ENCODE peak calls at places on chromosomes 6 and 20, in six cellular contexts. One of them, this sample, is unnamed.

GRCh38 chr20:32573167-32573851 is 11.8 kb downstream of the NOL4L start:
- DNase-seq in IMR-90: no peak
- DNase-seq in BJ: no peak
- DNase-seq in dorsolateral prefrontal cortex: no peak
- DNase-seq in tibial nerve: no peak
- DNase-seq in fibroblast of pulmonary artery: no peak
- DNase-seq in this sample: no peak

GRCh38 chr20:2874456-2874855 is 1.2 kb downstream of the PTPRA start:
- DNase-seq in IMR-90: peak
- DNase-seq in BJ: no peak
- DNase-seq in dorsolateral prefrontal cortex: no peak
- DNase-seq in tibial nerve: no peak
- DNase-seq in fibroblast of pulmonary artery: no peak
- DNase-seq in this sample: peak

GRCh38 chr20:54680872-54681297 is 205.5 kb downstream of the DOK5 start:
- DNase-seq in IMR-90: peak
- DNase-seq in BJ: no peak
- DNase-seq in dorsolateral prefrontal cortex: no peak
- DNase-seq in tibial nerve: no peak
- DNase-seq in fibroblast of pulmonary artery: peak
- DNase-seq in this sample: peak

GRCh38 chr6:170279977-170280688 is 10.7 kb downstream of the DLL1 start:
- DNase-seq in IMR-90: peak
- DNase-seq in BJ: no peak
- DNase-seq in dorsolateral prefrontal cortex: no peak
- DNase-seq in tibial nerve: no peak
- DNase-seq in fibroblast of pulmonary artery: no peak
- DNase-seq in this sample: peak

GRCh38 chr6:134689676-134690447 is 260.0 kb downstream of the ALDH8A1 start:
- DNase-seq in IMR-90: no peak
- DNase-seq in BJ: no peak
- DNase-seq in dorsolateral prefrontal cortex: peak
- DNase-seq in tibial nerve: no peak
- DNase-seq in fibroblast of pulmonary artery: no peak
- DNase-seq in this sample: no peak

GRCh38 chr20:34123309-34123708 is 11.3 kb upstream of the EIF2S2 start:
- DNase-seq in IMR-90: no peak
- DNase-seq in BJ: no peak
- DNase-seq in dorsolateral prefrontal cortex: no peak
- DNase-seq in tibial nerve: no peak
- DNase-seq in fibroblast of pulmonary artery: no peak
- DNase-seq in this sample: no peak

GRCh38 chr6:129590408-129591022 is 119.5 kb downstream of the ARHGAP18 start:
- DNase-seq in IMR-90: peak
- DNase-seq in BJ: peak
- DNase-seq in dorsolateral prefrontal cortex: no peak
- DNase-seq in tibial nerve: no peak
- DNase-seq in fibroblast of pulmonary artery: peak
- DNase-seq in this sample: no peak

GRCh38 chr20:61694666-61695065 is 371.0 kb downstream of the TAF4 start:
- DNase-seq in IMR-90: no peak
- DNase-seq in BJ: no peak
- DNase-seq in dorsolateral prefrontal cortex: peak
- DNase-seq in tibial nerve: no peak
- DNase-seq in fibroblast of pulmonary artery: no peak
- DNase-seq in this sample: no peak

GRCh38 chr20:53576195-53576580 is 17.5 kb downstream of the ZNF217 start:
- DNase-seq in IMR-90: no peak
- DNase-seq in BJ: no peak
- DNase-seq in dorsolateral prefrontal cortex: no peak
- DNase-seq in tibial nerve: no peak
- DNase-seq in fibroblast of pulmonary artery: no peak
- DNase-seq in this sample: no peak

GRCh38 chr20:8376940-8377339 is 244.9 kb downstream of the PLCB1 start:
- DNase-seq in IMR-90: no peak
- DNase-seq in BJ: no peak
- DNase-seq in dorsolateral prefrontal cortex: no peak
- DNase-seq in tibial nerve: no peak
- DNase-seq in fibroblast of pulmonary artery: no peak
- DNase-seq in this sample: no peak

GRCh38 chr20:56843386-56843785 is 214.3 kb downstream of the TFAP2C start:
- DNase-seq in IMR-90: no peak
- DNase-seq in BJ: no peak
- DNase-seq in dorsolateral prefrontal cortex: no peak
- DNase-seq in tibial nerve: no peak
- DNase-seq in fibroblast of pulmonary artery: no peak
- DNase-seq in this sample: no peak

GRCh38 chr20:56845546-56846081 is 216.5 kb downstream of the TFAP2C start:
- DNase-seq in IMR-90: no peak
- DNase-seq in BJ: no peak
- DNase-seq in dorsolateral prefrontal cortex: no peak
- DNase-seq in tibial nerve: no peak
- DNase-seq in fibroblast of pulmonary artery: no peak
- DNase-seq in this sample: no peak

GRCh38 chr20:56843817-56844216 is 214.7 kb downstream of the TFAP2C start:
- DNase-seq in IMR-90: no peak
- DNase-seq in BJ: no peak
- DNase-seq in dorsolateral prefrontal cortex: no peak
- DNase-seq in tibial nerve: no peak
- DNase-seq in fibroblast of pulmonary artery: no peak
- DNase-seq in this sample: no peak

GRCh38 chr20:56851552-56851951 is 222.4 kb downstream of the TFAP2C start:
- DNase-seq in IMR-90: no peak
- DNase-seq in BJ: no peak
- DNase-seq in dorsolateral prefrontal cortex: no peak
- DNase-seq in tibial nerve: no peak
- DNase-seq in fibroblast of pulmonary artery: no peak
- DNase-seq in this sample: no peak

GRCh38 chr20:56848561-56848960 is 219.5 kb downstream of the TFAP2C start:
- DNase-seq in IMR-90: no peak
- DNase-seq in BJ: no peak
- DNase-seq in dorsolateral prefrontal cortex: no peak
- DNase-seq in tibial nerve: no peak
- DNase-seq in fibroblast of pulmonary artery: no peak
- DNase-seq in this sample: no peak
- TF ChIP-seq CTCF in IMR-90: no peak
- TF ChIP-seq CTCF in BJ: no peak
- TF ChIP-seq CTCF in dorsolateral prefrontal cortex: no peak
- TF ChIP-seq CTCF in tibial nerve: no peak
- TF ChIP-seq CTCF in fibroblast of pulmonary artery: no peak
- TF ChIP-seq CTCF in this sample: no peak

GRCh38 chr6:101645770-101646169 is 252.3 kb downstream of the GRIK2 start:
- DNase-seq in IMR-90: no peak
- DNase-seq in BJ: no peak
- DNase-seq in dorsolateral prefrontal cortex: no peak
- DNase-seq in tibial nerve: no peak
- DNase-seq in fibroblast of pulmonary artery: no peak
- DNase-seq in this sample: no peak
- TF ChIP-seq CTCF in IMR-90: peak
- TF ChIP-seq CTCF in BJ: no peak
- TF ChIP-seq CTCF in dorsolateral prefrontal cortex: no peak
- TF ChIP-seq CTCF in tibial nerve: no peak
- TF ChIP-seq CTCF in fibroblast of pulmonary artery: no peak
- TF ChIP-seq CTCF in this sample: no peak

GRCh38 chr20:56945057-56945456 is 316.0 kb downstream of the TFAP2C start:
- DNase-seq in IMR-90: no peak
- DNase-seq in BJ: no peak
- DNase-seq in dorsolateral prefrontal cortex: no peak
- DNase-seq in tibial nerve: no peak
- DNase-seq in fibroblast of pulmonary artery: no peak
- DNase-seq in this sample: peak
- TF ChIP-seq CTCF in IMR-90: no peak
- TF ChIP-seq CTCF in BJ: peak
- TF ChIP-seq CTCF in dorsolateral prefrontal cortex: no peak
- TF ChIP-seq CTCF in tibial nerve: no peak
- TF ChIP-seq CTCF in fibroblast of pulmonary artery: no peak
- TF ChIP-seq CTCF in this sample: no peak

GRCh38 chr6:5582758-5583157 is 321.4 kb downstream of the FARS2 start:
- DNase-seq in IMR-90: no peak
- DNase-seq in BJ: no peak
- DNase-seq in dorsolateral prefrontal cortex: no peak
- DNase-seq in tibial nerve: no peak
- DNase-seq in fibroblast of pulmonary artery: no peak
- DNase-seq in this sample: peak
- TF ChIP-seq CTCF in IMR-90: no peak
- TF ChIP-seq CTCF in BJ: peak
- TF ChIP-seq CTCF in dorsolateral prefrontal cortex: no peak
- TF ChIP-seq CTCF in tibial nerve: no peak
- TF ChIP-seq CTCF in fibroblast of pulmonary artery: peak
- TF ChIP-seq CTCF in this sample: peak

GRCh38 chr6:43759926-43760798 is 9.8 kb upstream of the VEGFA start:
- DNase-seq in IMR-90: no peak
- DNase-seq in BJ: no peak
- DNase-seq in dorsolateral prefrontal cortex: no peak
- DNase-seq in tibial nerve: no peak
- DNase-seq in fibroblast of pulmonary artery: no peak
- DNase-seq in this sample: no peak
- TF ChIP-seq CTCF in IMR-90: no peak
- TF ChIP-seq CTCF in BJ: no peak
- TF ChIP-seq CTCF in dorsolateral prefrontal cortex: no peak
- TF ChIP-seq CTCF in tibial nerve: no peak
- TF ChIP-seq CTCF in fibroblast of pulmonary artery: no peak
- TF ChIP-seq CTCF in this sample: no peak

GRCh38 chr6:35731736-35732532 is 4.9 kb upstream of the ARMC12 start:
- DNase-seq in IMR-90: peak
- DNase-seq in BJ: no peak
- DNase-seq in dorsolateral prefrontal cortex: peak
- DNase-seq in tibial nerve: peak
- DNase-seq in fibroblast of pulmonary artery: peak
- DNase-seq in this sample: peak
- TF ChIP-seq CTCF in IMR-90: no peak
- TF ChIP-seq CTCF in BJ: no peak
- TF ChIP-seq CTCF in dorsolateral prefrontal cortex: peak
- TF ChIP-seq CTCF in tibial nerve: no peak
- TF ChIP-seq CTCF in fibroblast of pulmonary artery: no peak
- TF ChIP-seq CTCF in this sample: peak

This sample was measured in NB4.